ENCODE peak calls at places on chromosomes 13 and 19, in five cellular contexts. D, S, F, Y and E are unnamed samples.

GRCh38 chr13:93559718-93560117 is 333.1 kb downstream of the GPC6 start:
- DNase-seq in D (no peak), S (no peak), F (no peak), Y (no peak), E (no peak)

GRCh38 chr19:42111384-42111783 is 20.9 kb downstream of the POU2F2 start:
- DNase-seq in D (no peak), S (no peak), F (no peak), Y (no peak), E (no peak)

GRCh38 chr13:100234006-100234405 is 145.1 kb downstream of the PCCA start:
- DNase-seq in D (no peak), S (no peak), F (peak), Y (no peak), E (no peak)

GRCh38 chr13:43128504-43128929 is 105.1 kb downstream of the DNAJC15 start:
- DNase-seq in D (peak), S (no peak), F (no peak), Y (peak), E (no peak)

GRCh38 chr19:2221918-2222317 is 14.2 kb downstream of the PLEKHJ1 start:
- DNase-seq in D (no peak), S (no peak), F (no peak), Y (no peak), E (no peak)

GRCh38 chr19:35959040-35959967 is 23.1 kb downstream of the LRFN3 start:
- DNase-seq in D (no peak), S (peak), F (no peak), Y (peak), E (no peak)

GRCh38 chr13:51148223-51148951 is 37.3 kb upstream of the C13orf42 start:
- DNase-seq in D (no peak), S (no peak), F (peak), Y (no peak), E (no peak)

GRCh38 chr19:5113101-5113557 is 144.2 kb downstream of the KDM4B start:
- DNase-seq in D (no peak), S (no peak), F (no peak), Y (no peak), E (no peak)

GRCh38 chr13:112873851-112874750 is 94.9 kb upstream of the MCF2L start:
- DNase-seq in D (peak), S (peak), F (peak), Y (peak), E (peak)

GRCh38 chr19:1862424-1863307 is 713 bp downstream of the KLF16 start:
- DNase-seq in D (peak), S (no peak), F (no peak), Y (no peak), E (no peak)

GRCh38 chr13:111948811-111949210 is 118.1 kb upstream of the SOX1 start:
- DNase-seq in D (no peak), S (no peak), F (no peak), Y (no peak), E (peak)

GRCh38 chr19:49912965-49913685 is 15.9 kb upstream of the ATF5 start:
- DNase-seq in D (no peak), S (no peak), F (no peak), Y (no peak), E (no peak)
- TF ChIP-seq CTCF in D (peak), S (no peak), F (no peak), Y (no peak), E (no peak)

GRCh38 chr19:12237143-12237839 is 57.4 kb downstream of the ZNF44 start:
- DNase-seq in D (no peak), S (no peak), F (no peak), Y (no peak), E (no peak)
- TF ChIP-seq CTCF in D (no peak), S (no peak), F (no peak), Y (no peak), E (no peak)

GRCh38 chr13:103236213-103236612 is 170.0 kb upstream of the SLC10A2 start:
- DNase-seq in D (no peak), S (no peak), F (no peak), Y (no peak), E (no peak)
- TF ChIP-seq CTCF in D (no peak), S (no peak), F (no peak), Y (no peak), E (peak)

GRCh38 chr13:91045351-91046034 is 302.0 kb upstream of the MIR17HG start:
- DNase-seq in D (peak), S (no peak), F (no peak), Y (no peak), E (no peak)
- TF ChIP-seq CTCF in D (no peak), S (no peak), F (no peak), Y (no peak), E (peak)

DNA sequence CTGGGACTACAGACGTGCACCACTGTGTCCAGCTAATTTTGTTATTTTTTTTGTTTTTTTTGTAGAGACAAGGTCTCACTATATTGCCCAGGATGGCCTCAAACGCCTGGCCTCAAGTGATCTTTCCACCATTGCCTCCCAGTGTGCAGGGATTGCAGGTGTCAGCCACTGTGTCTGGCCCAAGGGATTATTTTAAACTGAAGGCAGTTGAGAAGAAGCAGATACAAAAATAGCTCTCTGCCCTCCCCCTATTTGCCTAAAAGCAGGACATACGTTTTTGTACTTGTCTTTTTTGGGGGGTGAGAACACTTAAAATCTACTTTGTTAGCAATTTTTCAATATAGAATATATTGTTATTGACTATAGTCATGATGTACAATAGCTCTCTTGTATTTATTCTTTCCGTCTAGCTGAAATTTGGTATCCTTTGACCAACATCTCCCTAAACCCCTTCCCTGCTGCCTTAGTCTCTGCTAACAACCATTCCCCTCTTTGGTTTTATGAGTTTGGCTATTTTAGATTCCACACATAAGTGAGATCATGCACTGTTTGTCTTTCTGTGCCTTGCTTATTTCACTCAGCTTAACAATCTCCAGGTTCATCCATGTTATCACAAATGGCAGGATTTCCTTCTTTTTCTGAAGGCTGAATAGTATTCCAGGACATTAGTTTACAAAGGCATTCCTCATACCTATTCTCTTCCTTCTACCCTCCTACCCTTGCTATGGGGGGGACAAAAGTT is 34.9 kb downstream of the ADGRE3 start:
- DNase-seq in D (peak), S (no peak), F (no peak), Y (no peak), E (no peak)
- TF ChIP-seq CTCF in D (no peak), S (no peak), F (no peak), Y (no peak), E (no peak)

GRCh38 chr19:18074192-18074591 is 12.5 kb downstream of the IL12RB1 start:
- DNase-seq in D (no peak), S (no peak), F (no peak), Y (no peak), E (no peak)
- TF ChIP-seq CTCF in D (peak), S (no peak), F (no peak), Y (no peak), E (peak)

GRCh38 chr19:12939292-12939606 is 840 bp downstream of the CALR start:
- DNase-seq in D (peak), S (no peak), F (no peak), Y (peak), E (no peak)

GRCh38 chr19:12939908-12940533 is 1.6 kb downstream of the CALR start:
- DNase-seq in D (no peak), S (no peak), F (no peak), Y (no peak), E (no peak)

GRCh38 chr19:12938054-12938535 is 314 bp upstream of the CALR start:
- DNase-seq in D (peak), S (peak), F (peak), Y (peak), E (peak)

GRCh38 chr19:12937243-12938053 is 961 bp upstream of the CALR start:
- DNase-seq in D (peak), S (no peak), F (peak), Y (no peak), E (no peak)

DNA sequence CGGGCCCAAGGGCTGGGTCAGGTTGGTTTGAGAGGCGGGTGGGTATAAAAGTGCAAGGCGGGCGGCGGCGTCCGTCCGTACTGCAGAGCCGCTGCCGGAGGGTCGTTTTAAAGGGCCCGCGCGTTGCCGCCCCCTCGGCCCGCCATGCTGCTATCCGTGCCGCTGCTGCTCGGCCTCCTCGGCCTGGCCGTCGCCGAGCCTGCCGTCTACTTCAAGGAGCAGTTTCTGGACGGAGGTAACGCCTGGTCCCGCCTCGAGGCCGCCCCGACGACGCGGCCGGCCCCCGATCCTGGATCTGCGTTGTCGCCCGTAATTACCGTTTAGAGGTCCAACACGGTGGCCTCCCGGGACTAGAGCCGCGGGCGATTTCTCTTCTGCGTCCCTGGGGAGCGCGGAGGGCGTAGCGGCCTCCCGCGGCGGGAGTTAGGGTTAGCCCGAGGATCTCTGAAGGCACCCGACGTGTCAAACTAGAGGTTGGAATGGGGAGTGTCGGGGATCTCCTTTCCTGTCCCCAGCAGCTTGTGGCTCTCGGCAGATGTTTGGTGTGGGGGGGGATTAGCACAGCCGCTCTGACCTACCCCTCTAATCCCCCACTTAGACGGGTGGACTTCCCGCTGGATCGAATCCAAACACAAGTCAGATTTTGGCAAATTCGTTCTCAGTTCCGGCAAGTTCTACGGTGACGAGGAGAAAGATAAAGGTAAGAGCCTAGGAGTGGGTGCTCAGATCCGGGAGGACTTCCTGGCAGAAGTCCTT is at the start of gene CALR:
- DNase-seq in D (peak), S (no peak), F (peak), Y (peak), E (no peak)
- TF ChIP-seq CTCF in D (peak), S (peak), F (peak), Y (peak), E (peak)

GRCh38 chr13:27621366-27622101 is at the start of gene POLR1D:
- DNase-seq in D (peak), S (peak), F (peak), Y (peak), E (no peak)

GRCh38 chr13:27621116-27621365 is 651 bp upstream of the POLR1D start:
- DNase-seq in D (no peak), S (no peak), F (peak), Y (no peak), E (no peak)

GRCh38 chr13:27620377-27621115 is at the start of gene LNX2:
- DNase-seq in D (peak), S (peak), F (peak), Y (peak), E (peak)

GRCh38 chr13:27619093-27619705 is 1.1 kb downstream of the LNX2 start:
- DNase-seq in D (no peak), S (no peak), F (peak), Y (no peak), E (no peak)

GRCh38 chr13:27619711-27620376 is 485 bp downstream of the LNX2 start:
- DNase-seq in D (peak), S (peak), F (peak), Y (peak), E (no peak)
- TF ChIP-seq CTCF in D (peak), S (peak), F (peak), Y (peak), E (peak)

GRCh38 chr13:49679244-49679643 is 12.0 kb downstream of the EBPL start:
- DNase-seq in D (peak), S (no peak), F (peak), Y (no peak), E (no peak)
- TF ChIP-seq CTCF in D (peak), S (no peak), F (no peak), Y (peak), E (peak)

DNA sequence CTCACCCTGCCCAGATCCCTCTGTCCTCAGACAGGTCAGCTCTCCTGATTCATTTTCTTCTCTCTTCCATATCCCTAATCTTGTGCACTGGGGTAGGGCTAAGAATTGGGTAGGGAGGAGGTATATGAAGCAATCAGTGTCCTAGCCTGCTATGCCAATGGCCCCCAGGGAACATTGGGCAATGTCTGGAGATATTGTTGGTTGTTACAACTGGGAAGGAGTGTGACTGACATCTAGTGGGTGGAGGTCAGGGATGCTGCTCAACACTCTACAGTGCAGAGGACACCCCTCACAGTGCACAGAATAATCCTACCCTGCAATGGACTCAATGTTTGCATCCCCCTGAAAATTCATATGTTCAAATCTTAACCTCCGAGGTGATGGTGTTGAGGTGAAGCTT is 57.5 kb downstream of the CPAMD8 start:
- DNase-seq in D (peak), S (no peak), F (no peak), Y (no peak), E (no peak)
- TF ChIP-seq CTCF in D (peak), S (no peak), F (no peak), Y (no peak), E (peak)